ENCODE peak calls at places on chromosomes 2 and 18, in seven cellular contexts. Q is mesenchymal stem cell, P is heart left ventricle, Z is stomach, V is spleen, U is cardiac muscle cell, J is neuronal stem cell. N is an unnamed sample. For H3K4me1 and H3K36me3, the result is how much of the 10 kb centered on the place peaks cover.

GRCh38 chr18:3466051-3466450 is 16.1 kb downstream of the TGIF1 start:
- DNase-seq in U (no peak), V (no peak), P (no peak), Z (no peak), Q (peak), J (no peak), N (no peak)

GRCh38 chr2:17754773-17755425 is 961 bp downstream of the GEN1 start:
- DNase-seq in J (no peak), Q (peak), V (no peak), U (no peak), P (no peak), Z (no peak), N (no peak)

GRCh38 chr2:181678744-181679543 is 1.4 kb downstream of the NEUROD1 start:
- DNase-seq in J (no peak), P (no peak), Q (no peak), U (no peak), V (no peak), Z (no peak), N (no peak)

GRCh38 chr2:217934321-217935131 is 68.3 kb downstream of the TNS1 start:
- DNase-seq in Q (peak), J (no peak), U (no peak), P (peak), V (no peak), Z (no peak), N (no peak)

GRCh38 chr2:15158117-15158516 is 403.0 kb downstream of the NBAS start:
- DNase-seq in J (peak), U (peak), V (no peak), Q (no peak), Z (no peak), P (no peak), N (no peak)

GRCh38 chr18:12470382-12471090 is 62.8 kb downstream of the PRELID3A start:
- DNase-seq in Z (no peak), P (no peak), J (no peak), U (peak), Q (no peak), V (no peak), N (no peak)

GRCh38 chr18:79062806-79063205 is 6.4 kb upstream of the ATP9B start:
- DNase-seq in J (no peak), U (no peak), P (no peak), Z (peak), Q (no peak), V (no peak), N (no peak)

GRCh38 chr18:63346471-63347183 is 20.4 kb downstream of the KDSR start:
- DNase-seq in U (no peak), V (no peak), J (no peak), P (no peak), Q (no peak), Z (no peak), N (no peak)

GRCh38 chr2:109185801-109186570 is 57.0 kb downstream of the SH3RF3 start:
- DNase-seq in U (no peak), P (peak), Z (no peak), V (no peak), J (no peak), Q (no peak), N (no peak)

GRCh38 chr2:143615617-143616016 is 486.4 kb downstream of the ARHGAP15 start:
- DNase-seq in J (no peak), U (no peak), V (no peak), Z (no peak), Q (no peak), P (no peak), N (no peak)

GRCh38 chr2:168603439-168603961 is 147.4 kb downstream of the CERS6 start:
- DNase-seq in U (no peak), V (no peak), Q (no peak), J (no peak), P (no peak), Z (no peak), N (no peak)

GRCh38 chr2:101790856-101791255 is 93.3 kb downstream of the MAP4K4 start:
- DNase-seq in J (no peak), Z (no peak), P (no peak), U (no peak), V (no peak), Q (no peak), N (no peak)

GRCh38 chr18:67525328-67526110 is 9.0 kb upstream of the DSEL start:
- DNase-seq in Q (peak), P (no peak), J (peak), U (peak), Z (peak), V (no peak), N (peak)

GRCh38 chr2:105272176-105272575 is 30.6 kb downstream of the GPR45 start:
- DNase-seq in J (no peak), P (no peak), Z (no peak), U (no peak), Q (no peak), V (no peak), N (no peak)

GRCh38 chr2:127479866-127480743 is 46.2 kb downstream of the IWS1 start:
- DNase-seq in Z (no peak), P (no peak), J (peak), V (no peak), Q (no peak), U (peak), N (no peak)

GRCh38 chr2:170354855-170355649 is 177.1 kb downstream of the MYO3B start:
- DNase-seq in Q (no peak), J (peak), P (no peak), V (no peak), Z (no peak), U (no peak), N (no peak)

GRCh38 chr18:24022141-24022540 is 7.6 kb downstream of the TTC39C start:
- DNase-seq in U (no peak), P (no peak), V (no peak), Q (peak), Z (no peak), J (no peak), N (no peak)

GRCh38 chr2:96945011-96945410 is 41.4 kb downstream of the FAM178B start:
- DNase-seq in J (no peak), V (no peak), Z (no peak), P (no peak), Q (no peak), U (no peak), N (no peak)

GRCh38 chr2:119230219-119230618 is 6.6 kb downstream of the STEAP3 start:
- DNase-seq in Z (no peak), P (no peak), Q (peak), J (no peak), U (no peak), V (no peak), N (no peak)

GRCh38 chr2:119229716-119230115 is 6.1 kb downstream of the STEAP3 start:
- DNase-seq in Q (no peak), Z (no peak), J (no peak), V (no peak), P (no peak), U (no peak), N (no peak)

GRCh38 chr2:119227346-119227745 is 3.7 kb downstream of the STEAP3 start:
- DNase-seq in V (no peak), J (no peak), Z (no peak), Q (no peak), U (no peak), P (no peak), N (no peak)

GRCh38 chr2:119228964-119229363 is 5.3 kb downstream of the STEAP3 start:
- DNase-seq in Q (no peak), U (no peak), Z (no peak), J (no peak), V (no peak), P (no peak), N (no peak)

DNA sequence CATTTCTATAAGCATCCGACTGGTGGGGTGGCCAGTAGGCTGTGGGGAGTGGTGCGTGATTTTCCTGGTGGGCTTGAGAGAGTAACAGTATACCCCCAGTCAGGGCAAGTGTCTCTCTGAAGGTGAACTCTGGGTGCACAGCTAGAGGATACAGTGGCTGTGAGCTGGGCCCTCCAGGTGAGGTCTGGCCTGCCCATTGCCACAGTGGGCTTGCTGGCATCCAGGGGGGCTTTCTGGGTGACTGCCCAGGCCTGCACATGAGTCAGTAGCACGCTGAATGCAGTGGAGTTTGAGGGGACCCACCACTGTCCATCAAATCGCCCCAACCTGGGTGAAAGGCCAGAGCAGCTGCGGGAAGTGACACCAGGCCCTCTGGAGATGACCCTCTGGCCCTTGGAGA is 4.5 kb downstream of the STEAP3 start:
- DNase-seq in U (no peak), P (no peak), Q (no peak), J (no peak), Z (no peak), V (no peak), N (no peak)
- H3K4me1 ChIP-seq in U (under half), P (under half), Q (half or more), J (under half), Z (under half), V (under half), N (under half)

DNA sequence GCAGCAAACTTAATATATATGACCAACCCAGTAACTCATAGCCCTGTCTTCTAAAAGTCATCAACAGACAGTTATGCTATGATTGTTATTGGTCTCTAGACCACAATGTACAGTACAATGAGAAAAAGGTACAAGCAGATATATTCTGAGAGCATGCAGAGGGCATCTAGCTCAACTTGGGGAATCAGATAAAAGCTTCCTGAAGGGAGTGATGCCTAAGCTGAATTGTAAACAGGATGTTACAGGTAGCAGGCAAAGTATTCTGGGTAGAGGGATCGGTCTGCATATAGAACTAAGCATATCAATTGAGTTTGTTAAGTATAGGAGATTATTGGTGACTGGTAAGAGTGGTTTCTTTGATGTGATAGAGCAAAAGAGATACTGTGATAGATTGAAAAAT is 30.3 kb downstream of the ME2 start:
- DNase-seq in P (no peak), U (no peak), J (no peak), V (no peak), Z (no peak), Q (no peak), N (no peak)
- H3K36me3 ChIP-seq in P (half or more), U (under half), J (under half), V (half or more), Z (half or more), Q (under half), N (under half)

GRCh38 chr2:24105816-24106215 is 17.3 kb downstream of the PFN4 start:
- DNase-seq in Z (no peak), P (no peak), J (no peak), V (no peak), U (no peak), Q (no peak), N (no peak)
- H3K4me1 ChIP-seq in Z (under half), P (under half), J (under half), V (under half), U (under half), Q (under half), N (under half)

DNA sequence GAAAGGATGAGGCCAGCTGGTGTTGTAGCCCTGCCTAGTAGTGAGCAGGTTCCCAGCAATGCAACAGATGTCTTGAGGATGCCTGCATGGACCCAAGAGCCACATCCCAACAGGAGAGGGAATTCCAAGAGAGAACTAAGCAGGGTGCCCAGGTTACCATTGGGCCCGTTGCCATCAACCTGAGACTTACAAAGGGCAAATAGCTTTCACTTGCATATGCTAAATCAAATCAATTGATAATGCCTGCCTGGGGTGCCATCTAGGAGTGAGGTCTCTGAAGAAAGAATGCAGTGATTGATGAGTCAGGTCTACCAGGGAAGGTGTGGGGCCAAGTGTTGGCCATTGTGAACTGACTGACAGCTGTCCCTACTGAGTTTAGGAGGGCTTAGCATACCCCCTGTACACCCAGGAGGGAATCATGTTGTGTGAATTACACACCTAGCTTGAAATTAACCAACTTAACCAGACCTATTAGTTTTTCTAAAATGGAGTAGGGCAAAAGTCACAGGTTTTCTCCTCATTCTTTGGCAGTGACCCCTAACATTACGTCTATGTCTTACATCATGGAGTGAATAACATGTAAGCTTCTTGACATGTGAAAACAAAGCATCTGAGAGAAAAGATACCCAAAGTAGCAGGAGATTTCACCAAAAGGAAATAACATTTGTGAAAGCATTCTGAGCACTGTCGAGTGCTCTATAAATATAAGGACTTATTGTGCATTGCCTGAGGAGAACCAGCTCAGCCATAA is 32.3 kb downstream of the FHOD3 start:
- DNase-seq in P (no peak), Z (no peak), Q (no peak), V (no peak), J (no peak), U (no peak), N (no peak)
- H3K36me3 ChIP-seq in P (under half), Z (under half), Q (under half), V (under half), J (under half), U (under half), N (under half)

N was measured in iPS DF 6.9.